ENCODE peak calls at places on chromosomes 6 and 20, in seven cellular contexts. G, N, M, C, H, D and B are unnamed samples. For H3K9me3, the result is how much of the 10 kb centered on the place peaks cover.

GRCh38 chr20:19757487-19757972 is 528 bp upstream of the RIN2 start:
- DNase-seq in D (no peak), G (peak), M (peak), N (peak), H (peak), C (peak), B (peak)

GRCh38 chr6:13431861-13432465 is 55.4 kb downstream of the GFOD1 start:
- DNase-seq in D (no peak), G (no peak), N (no peak), C (peak), M (no peak), H (no peak), B (no peak)

GRCh38 chr6:85383042-85383441 is 66.8 kb upstream of the NT5E start:
- DNase-seq in H (no peak), D (no peak), G (no peak), M (no peak), C (no peak), N (no peak), B (no peak)

GRCh38 chr6:154555075-154555677 is 44.7 kb upstream of the CNKSR3 start:
- DNase-seq in C (peak), M (peak), G (no peak), D (no peak), N (peak), H (no peak), B (no peak)

GRCh38 chr20:49570828-49571552 is 3.1 kb upstream of the PTGIS start:
- DNase-seq in G (no peak), H (no peak), M (no peak), N (no peak), D (no peak), C (peak), B (no peak)

GRCh38 chr6:111677186-111677990 is 71.7 kb upstream of the TRAF3IP2 start:
- DNase-seq in D (no peak), G (no peak), H (no peak), N (no peak), C (no peak), M (no peak), B (no peak)

GRCh38 chr6:43924222-43924702 is 154.3 kb downstream of the VEGFA start:
- DNase-seq in M (peak), N (no peak), C (peak), D (no peak), H (peak), G (peak), B (no peak)

GRCh38 chr6:114061116-114061515 is 90.2 kb upstream of the HDAC2 start:
- DNase-seq in G (no peak), N (no peak), M (no peak), D (no peak), C (no peak), H (no peak), B (no peak)

GRCh38 chr6:86535141-86535540 is 402.2 kb upstream of the HTR1E start:
- DNase-seq in G (no peak), C (no peak), N (no peak), H (no peak), D (no peak), M (no peak), B (no peak)

GRCh38 chr6:49790340-49790739 is 3.3 kb upstream of the PGK2 start:
- DNase-seq in H (no peak), C (no peak), M (no peak), N (no peak), D (no peak), G (no peak), B (no peak)

GRCh38 chr6:100103194-100103593 is 109.2 kb upstream of the MCHR2 start:
- DNase-seq in H (no peak), C (no peak), M (no peak), D (no peak), G (no peak), N (no peak), B (no peak)

GRCh38 chr20:48619126-48620101 is 208.4 kb downstream of the PREX1 start:
- DNase-seq in N (no peak), H (peak), D (no peak), M (no peak), G (no peak), C (no peak), B (no peak)

DNA sequence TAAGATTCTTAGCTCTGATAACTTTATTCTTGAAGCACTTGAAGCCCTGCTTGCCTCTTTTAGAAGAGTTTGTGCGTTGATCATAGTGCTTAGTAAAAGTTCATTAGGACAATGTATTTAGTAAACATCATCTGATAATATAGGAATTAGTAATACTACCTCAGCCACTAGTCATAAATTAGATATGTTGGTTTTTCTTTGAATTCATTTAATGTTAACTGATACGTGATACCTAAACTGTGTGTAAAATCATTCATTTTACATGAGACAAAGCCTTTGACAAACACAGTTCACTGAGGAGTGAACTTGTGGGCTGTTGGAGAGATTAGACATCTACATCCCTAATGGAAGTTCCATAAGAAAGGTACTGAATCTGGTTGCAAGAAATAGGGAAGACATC is 91.6 kb downstream of the RNF217 start:
- DNase-seq in G (no peak), C (no peak), N (no peak), D (no peak), H (no peak), M (no peak), B (no peak)
- H3K27ac ChIP-seq in G (no peak), C (no peak), N (no peak), D (no peak), H (no peak), M (no peak), B (no peak)

GRCh38 chr6:65903992-65904391 is 197.0 kb upstream of the EYS start:
- DNase-seq in C (no peak), M (no peak), G (no peak), H (no peak), D (no peak), N (no peak), B (no peak)

DNA sequence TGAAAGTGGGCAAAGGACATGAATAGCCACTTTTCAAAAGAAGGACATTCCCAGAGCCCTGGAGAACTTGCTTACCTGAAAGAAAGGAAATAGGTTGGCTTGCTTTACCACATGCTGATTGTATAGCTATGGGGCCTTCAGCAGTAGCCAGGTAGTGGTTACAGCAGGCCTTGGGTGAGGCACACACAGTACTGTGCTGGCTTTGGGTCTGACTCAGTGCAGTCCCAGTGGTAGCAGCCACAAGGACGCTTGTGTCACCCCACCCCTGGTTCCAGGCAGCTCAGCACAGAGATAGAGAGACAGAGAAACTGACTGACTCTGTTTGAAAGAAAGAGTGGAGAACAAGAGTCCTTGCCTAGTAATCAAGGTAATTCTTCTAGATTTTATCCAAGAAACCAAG is 201.0 kb upstream of the EYS start:
- DNase-seq in N (no peak), M (no peak), G (no peak), D (no peak), H (no peak), C (no peak), B (no peak)
- H3K9me3 ChIP-seq in N (under half), M (under half), G (under half), D (under half), H (under half), C (under half), B (under half)

GRCh38 chr20:32155017-32155965 is 45.8 kb downstream of the TM9SF4 start:
- DNase-seq in N (peak), M (peak), H (peak), G (peak), D (peak), C (peak), B (peak)
- H3K27ac ChIP-seq in N (no peak), M (peak), H (peak), G (no peak), D (no peak), C (peak), B (peak)

GRCh38 chr6:168073937-168074730 is 4.9 kb downstream of the FRMD1 start:
- DNase-seq in C (no peak), N (no peak), G (no peak), M (no peak), H (no peak), D (no peak), B (no peak)
- H3K9me3 ChIP-seq in C (under half), N (under half), G (under half), M (under half), H (under half), D (under half), B (under half)

GRCh38 chr6:124799638-124800037 is 162.6 kb upstream of the RNF217 start:
- DNase-seq in G (no peak), N (no peak), H (no peak), C (no peak), M (no peak), D (no peak), B (no peak)
- H3K27ac ChIP-seq in G (no peak), N (no peak), H (no peak), C (no peak), M (no peak), D (no peak), B (no peak)

GRCh38 chr6:39997101-39997635 is 62.9 kb upstream of the MOCS1 start:
- DNase-seq in N (no peak), H (no peak), C (no peak), D (no peak), M (no peak), G (no peak), B (no peak)
- H3K9me3 ChIP-seq in N (under half), H (under half), C (under half), D (under half), M (under half), G (under half), B (under half)

GRCh38 chr6:42287756-42288155 is 70.1 kb upstream of the MRPS10 start:
- DNase-seq in C (no peak), D (no peak), M (no peak), G (no peak), H (no peak), N (no peak), B (no peak)
- H3K27ac ChIP-seq in C (no peak), D (no peak), M (no peak), G (no peak), H (no peak), N (no peak), B (no peak)

GRCh38 chr6:18883268-18883667 is 496.1 kb downstream of the RNF144B start:
- DNase-seq in C (no peak), N (no peak), M (no peak), H (no peak), G (no peak), D (no peak), B (no peak)
- H3K9me3 ChIP-seq in C (under half), N (under half), M (under half), H (under half), G (under half), D (under half), B (under half)

DNA sequence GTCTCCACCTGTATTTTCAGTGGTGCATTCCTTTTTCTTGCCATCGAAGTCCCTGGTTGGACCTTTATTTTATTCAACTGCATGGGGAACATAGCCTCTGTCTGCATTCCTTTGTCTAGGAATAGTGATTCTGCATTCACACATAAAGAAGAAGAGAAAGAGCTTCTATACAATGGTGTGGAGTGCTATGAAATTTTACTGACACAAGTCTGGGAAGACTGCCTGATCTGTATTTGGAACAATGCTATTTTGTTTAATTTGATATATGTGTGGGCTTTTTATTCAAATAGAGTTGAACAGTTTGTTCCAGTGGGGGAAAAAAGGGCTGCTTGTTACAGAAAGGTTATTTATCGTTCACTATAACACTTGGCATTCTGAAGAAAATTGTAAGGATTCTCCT is 375.7 kb upstream of the POU3F2 start:
- DNase-seq in H (no peak), D (no peak), G (no peak), N (no peak), C (no peak), M (no peak), B (no peak)
- H3K27ac ChIP-seq in H (no peak), D (no peak), G (no peak), N (no peak), C (no peak), M (no peak), B (no peak)